ENCODE peak calls at places on chromosomes 3 and 15, in nine cellular contexts. E is endothelial cell; P is activated T-helper 1 cell treated with Interleukin-2 at 50 U/mL for 16 hours; W is NB4; Z is HT1080; T is dorsolateral prefrontal cortex; H is activated T-cell treated with anti-CD3 and anti-CD28 coated beads, Interleukin-2, amount 50 U/mL, for 1 hour; M is aorta; D is HTR-8/SVneo. A is an unnamed sample.

GRCh38 chr15:49895337-49896223 is 223.5 kb downstream of the ATP8B4 start:
- DNase-seq in E (no peak), P (no peak), W (no peak), Z (no peak), T (no peak), H (no peak), M (no peak), D (no peak), A (no peak)

GRCh38 chr3:176561826-176562225 is 635.5 kb downstream of the TBL1XR1 start:
- DNase-seq in E (no peak), P (no peak), W (no peak), Z (no peak), T (no peak), H (no peak), M (no peak), D (no peak), A (no peak)

GRCh38 chr3:53196575-53197407 is 35.8 kb downstream of the PRKCD start:
- DNase-seq in E (no peak), P (no peak), W (peak), Z (peak), T (no peak), H (peak), M (peak), D (no peak), A (no peak)

GRCh38 chr3:129512595-129512994 is 15.8 kb upstream of the RHO start:
- DNase-seq in E (no peak), P (no peak), W (no peak), Z (no peak), T (no peak), H (no peak), M (no peak), D (no peak), A (no peak)

GRCh38 chr15:89364741-89365450 is 30.3 kb upstream of the POLG start:
- DNase-seq in E (no peak), P (no peak), W (peak), Z (no peak), T (peak), H (no peak), M (no peak), D (no peak), A (no peak)

GRCh38 chr3:127124135-127124534 is 68.8 kb upstream of the PRR23E start:
- DNase-seq in E (no peak), P (no peak), W (no peak), Z (no peak), T (no peak), H (no peak), M (no peak), D (no peak), A (no peak)

GRCh38 chr3:24258727-24259600 is 235.7 kb downstream of the THRB start:
- DNase-seq in E (no peak), P (no peak), W (no peak), Z (no peak), T (no peak), H (no peak), M (no peak), D (no peak), A (no peak)

GRCh38 chr3:89116486-89116885 is 9.1 kb downstream of the EPHA3 start:
- DNase-seq in E (no peak), P (no peak), W (no peak), Z (no peak), T (no peak), H (no peak), M (no peak), D (no peak), A (no peak)

GRCh38 chr15:39936187-39936586 is 2.3 kb downstream of the EIF2AK4 start:
- DNase-seq in E (no peak), P (no peak), W (no peak), Z (peak), T (no peak), H (no peak), M (no peak), D (no peak), A (no peak)

GRCh38 chr15:63236272-63236671 is 41.1 kb upstream of the APH1B start:
- DNase-seq in E (no peak), P (no peak), W (no peak), Z (peak), T (no peak), H (no peak), M (no peak), D (peak), A (no peak)

GRCh38 chr3:172478116-172478515 is 29.9 kb upstream of the GHSR start:
- DNase-seq in E (no peak), P (no peak), W (no peak), Z (no peak), T (no peak), H (no peak), M (no peak), D (no peak), A (no peak)

GRCh38 chr3:104168386-104168785 is 1198.3 kb upstream of the ALCAM start:
- DNase-seq in E (no peak), P (no peak), W (no peak), Z (no peak), T (no peak), H (no peak), M (no peak), D (no peak), A (no peak)

GRCh38 chr15:88288206-88288605 is 31.7 kb upstream of the NTRK3 start:
- DNase-seq in E (no peak), P (no peak), W (no peak), Z (no peak), T (no peak), H (no peak), M (no peak), D (no peak), A (no peak)

GRCh38 chr3:126129408-126129891 is 45.5 kb upstream of the SLC41A3 start:
- DNase-seq in E (no peak), P (no peak), W (no peak), Z (peak), T (peak), H (peak), M (peak), D (no peak), A (no peak)

GRCh38 chr15:69126054-69126469 is 34.4 kb upstream of the GLCE start:
- DNase-seq in E (no peak), P (no peak), W (peak), Z (no peak), T (no peak), H (no peak), M (no peak), D (no peak), A (no peak)

GRCh38 chr15:80418892-80419537 is 14.8 kb downstream of the ARNT2 start:
- DNase-seq in E (peak), P (no peak), W (peak), Z (no peak), T (no peak), H (no peak), M (no peak), D (peak), A (no peak)

GRCh38 chr3:67031986-67032385 is 33.9 kb downstream of the KBTBD8 start:
- DNase-seq in E (no peak), P (no peak), W (no peak), Z (no peak), T (no peak), H (no peak), M (no peak), D (no peak), A (no peak)

GRCh38 chr3:12886736-12887135 is 45.4 kb upstream of the RPL32 start:
- DNase-seq in E (no peak), P (no peak), W (no peak), Z (no peak), T (no peak), H (no peak), M (no peak), D (no peak), A (no peak)

GRCh38 chr3:180283251-180283650 is 246.5 kb upstream of the PEX5L start:
- DNase-seq in E (no peak), P (no peak), W (no peak), Z (no peak), T (no peak), H (no peak), M (no peak), D (no peak), A (no peak)

GRCh38 chr15:61157933-61158332 is 71.2 kb downstream of the RORA start:
- DNase-seq in E (no peak), P (no peak), W (no peak), Z (no peak), T (no peak), H (no peak), M (no peak), D (no peak), A (no peak)

GRCh38 chr3:101544181-101544850 is 17.4 kb upstream of the TRMT10C start:
- DNase-seq in E (no peak), P (no peak), W (no peak), Z (no peak), T (no peak), H (no peak), M (no peak), D (no peak), A (no peak)

GRCh38 chr15:89221543-89221942 is at the start of gene RLBP1:
- DNase-seq in E (no peak), P (no peak), W (no peak), Z (no peak), T (no peak), H (no peak), M (no peak), D (no peak), A (no peak)

GRCh38 chr3:171566803-171567422 is 106.7 kb upstream of the TNIK start:
- DNase-seq in E (no peak), P (no peak), W (peak), Z (peak), T (no peak), H (no peak), M (no peak), D (peak), A (no peak)

GRCh38 chr15:83567318-83567717 is 86.6 kb upstream of the ADAMTSL3 start:
- DNase-seq in E (no peak), P (no peak), W (no peak), Z (peak), T (no peak), H (no peak), M (no peak), D (no peak), A (no peak)

GRCh38 chr15:70415330-70415884 is 317.7 kb upstream of the TLE3 start:
- DNase-seq in E (no peak), P (no peak), W (no peak), Z (no peak), T (no peak), H (no peak), M (no peak), D (no peak), A (no peak)